ENCODE peak calls at places on chromosomes 16 and 17, in seven cellular contexts. One of them, this sample, is unnamed.
A peak's percentile ranks its signal among the peaks of the same experiment; 100 is the strongest.

GRCh38 chr17:29190039-29190438 is 9.8 kb upstream of the MYO18A start:
- DNase-seq in heart left ventricle: no peak
- DNase-seq in fibroblast of pulmonary artery: no peak
- DNase-seq in cardiac fibroblast: no peak
- DNase-seq in vagina: no peak
- DNase-seq in neural progenitor cell: no peak
- DNase-seq in gastrocnemius medialis: no peak
- DNase-seq in this sample: no peak

GRCh38 chr16:89138843-89139520 is 32.6 kb upstream of the CDH15 start:
- DNase-seq in heart left ventricle: peak; percentile 25
- DNase-seq in fibroblast of pulmonary artery: no peak
- DNase-seq in cardiac fibroblast: no peak
- DNase-seq in vagina: no peak
- DNase-seq in neural progenitor cell: no peak
- DNase-seq in gastrocnemius medialis: no peak
- DNase-seq in this sample: no peak

GRCh38 chr17:80110927-80111701 is 9.7 kb downstream of the GAA start:
- DNase-seq in heart left ventricle: no peak
- DNase-seq in fibroblast of pulmonary artery: no peak
- DNase-seq in cardiac fibroblast: no peak
- DNase-seq in vagina: no peak
- DNase-seq in neural progenitor cell: no peak
- DNase-seq in gastrocnemius medialis: no peak
- DNase-seq in this sample: no peak

GRCh38 chr17:2041561-2042354 is at the start of gene OVCA2:
- DNase-seq in heart left ventricle: peak; percentile 97
- DNase-seq in fibroblast of pulmonary artery: peak; percentile 95
- DNase-seq in cardiac fibroblast: peak; percentile 96
- DNase-seq in vagina: no peak
- DNase-seq in neural progenitor cell: peak; percentile 99
- DNase-seq in gastrocnemius medialis: peak; percentile 87
- DNase-seq in this sample: peak; percentile 84

GRCh38 chr17:7322520-7323194 is 6.5 kb downstream of the NEURL4 start:
- DNase-seq in heart left ventricle: no peak
- DNase-seq in fibroblast of pulmonary artery: no peak
- DNase-seq in cardiac fibroblast: no peak
- DNase-seq in vagina: no peak
- DNase-seq in neural progenitor cell: no peak
- DNase-seq in gastrocnemius medialis: no peak
- DNase-seq in this sample: no peak

GRCh38 chr17:29112780-29113295 is 67.4 kb downstream of the MYO18A start:
- DNase-seq in heart left ventricle: no peak
- DNase-seq in fibroblast of pulmonary artery: peak; percentile 38
- DNase-seq in cardiac fibroblast: peak; percentile 67
- DNase-seq in vagina: no peak
- DNase-seq in neural progenitor cell: no peak
- DNase-seq in gastrocnemius medialis: peak; percentile 89
- DNase-seq in this sample: no peak

GRCh38 chr17:47218896-47219430 is 9.8 kb downstream of the MYL4 start:
- DNase-seq in heart left ventricle: no peak
- DNase-seq in fibroblast of pulmonary artery: no peak
- DNase-seq in cardiac fibroblast: no peak
- DNase-seq in vagina: no peak
- DNase-seq in neural progenitor cell: no peak
- DNase-seq in gastrocnemius medialis: no peak
- DNase-seq in this sample: no peak

GRCh38 chr16:15650698-15651161 is 685 bp downstream of the NDE1 start:
- DNase-seq in heart left ventricle: peak; percentile 64
- DNase-seq in fibroblast of pulmonary artery: peak; percentile 14
- DNase-seq in cardiac fibroblast: peak; percentile 26
- DNase-seq in vagina: no peak
- DNase-seq in neural progenitor cell: peak; percentile 60
- DNase-seq in gastrocnemius medialis: no peak
- DNase-seq in this sample: no peak

GRCh38 chr16:89001117-89002027 is 24.4 kb upstream of the CBFA2T3 start:
- DNase-seq in heart left ventricle: no peak
- DNase-seq in fibroblast of pulmonary artery: no peak
- DNase-seq in cardiac fibroblast: peak; percentile 5
- DNase-seq in vagina: no peak
- DNase-seq in neural progenitor cell: peak; percentile 70
- DNase-seq in gastrocnemius medialis: no peak
- DNase-seq in this sample: no peak

GRCh38 chr17:35404360-35404759 is 27.9 kb downstream of the SLFN12 start:
- DNase-seq in heart left ventricle: no peak
- DNase-seq in fibroblast of pulmonary artery: peak; percentile 24
- DNase-seq in cardiac fibroblast: peak; percentile 5
- DNase-seq in vagina: no peak
- DNase-seq in neural progenitor cell: no peak
- DNase-seq in gastrocnemius medialis: no peak
- DNase-seq in this sample: no peak

GRCh38 chr17:79563237-79564013 is 47.4 kb downstream of the RBFOX3 start:
- DNase-seq in heart left ventricle: no peak
- DNase-seq in fibroblast of pulmonary artery: peak; percentile 17
- DNase-seq in cardiac fibroblast: peak; percentile 11
- DNase-seq in vagina: no peak
- DNase-seq in neural progenitor cell: no peak
- DNase-seq in gastrocnemius medialis: no peak
- DNase-seq in this sample: no peak

GRCh38 chr17:76995352-76996105 is 127.3 kb downstream of the MGAT5B start:
- DNase-seq in heart left ventricle: no peak
- DNase-seq in fibroblast of pulmonary artery: no peak
- DNase-seq in cardiac fibroblast: no peak
- DNase-seq in vagina: no peak
- DNase-seq in neural progenitor cell: peak; percentile 50
- DNase-seq in gastrocnemius medialis: no peak
- DNase-seq in this sample: no peak

GRCh38 chr16:88382491-88383400 is at the start of gene ZNF469:
- DNase-seq in heart left ventricle: peak; percentile 66
- DNase-seq in fibroblast of pulmonary artery: peak; percentile 13
- DNase-seq in cardiac fibroblast: peak; percentile 49
- DNase-seq in vagina: no peak
- DNase-seq in neural progenitor cell: peak; percentile 69
- DNase-seq in gastrocnemius medialis: no peak
- DNase-seq in this sample: no peak

GRCh38 chr17:14334261-14334860 is 33.5 kb downstream of the HS3ST3B1 start:
- DNase-seq in heart left ventricle: no peak
- DNase-seq in fibroblast of pulmonary artery: peak; percentile 50
- DNase-seq in cardiac fibroblast: peak; percentile 69
- DNase-seq in vagina: no peak
- DNase-seq in neural progenitor cell: no peak
- DNase-seq in gastrocnemius medialis: no peak
- DNase-seq in this sample: no peak

GRCh38 chr16:12360240-12360639 is 383.7 kb downstream of the SNX29 start:
- DNase-seq in heart left ventricle: no peak
- DNase-seq in fibroblast of pulmonary artery: no peak
- DNase-seq in cardiac fibroblast: no peak
- DNase-seq in vagina: no peak
- DNase-seq in neural progenitor cell: no peak
- DNase-seq in gastrocnemius medialis: no peak
- DNase-seq in this sample: no peak

GRCh38 chr16:12354296-12354818 is 377.8 kb downstream of the SNX29 start:
- DNase-seq in heart left ventricle: no peak
- DNase-seq in fibroblast of pulmonary artery: no peak
- DNase-seq in cardiac fibroblast: no peak
- DNase-seq in vagina: no peak
- DNase-seq in neural progenitor cell: no peak
- DNase-seq in gastrocnemius medialis: no peak
- DNase-seq in this sample: no peak

GRCh38 chr16:12358898-12359297 is 382.4 kb downstream of the SNX29 start:
- DNase-seq in heart left ventricle: no peak
- DNase-seq in fibroblast of pulmonary artery: no peak
- DNase-seq in cardiac fibroblast: no peak
- DNase-seq in vagina: no peak
- DNase-seq in neural progenitor cell: no peak
- DNase-seq in gastrocnemius medialis: no peak
- DNase-seq in this sample: no peak

GRCh38 chr16:12361016-12361415 is 384.5 kb downstream of the SNX29 start:
- DNase-seq in heart left ventricle: no peak
- DNase-seq in fibroblast of pulmonary artery: no peak
- DNase-seq in cardiac fibroblast: no peak
- DNase-seq in vagina: no peak
- DNase-seq in neural progenitor cell: no peak
- DNase-seq in gastrocnemius medialis: no peak
- DNase-seq in this sample: no peak

DNA sequence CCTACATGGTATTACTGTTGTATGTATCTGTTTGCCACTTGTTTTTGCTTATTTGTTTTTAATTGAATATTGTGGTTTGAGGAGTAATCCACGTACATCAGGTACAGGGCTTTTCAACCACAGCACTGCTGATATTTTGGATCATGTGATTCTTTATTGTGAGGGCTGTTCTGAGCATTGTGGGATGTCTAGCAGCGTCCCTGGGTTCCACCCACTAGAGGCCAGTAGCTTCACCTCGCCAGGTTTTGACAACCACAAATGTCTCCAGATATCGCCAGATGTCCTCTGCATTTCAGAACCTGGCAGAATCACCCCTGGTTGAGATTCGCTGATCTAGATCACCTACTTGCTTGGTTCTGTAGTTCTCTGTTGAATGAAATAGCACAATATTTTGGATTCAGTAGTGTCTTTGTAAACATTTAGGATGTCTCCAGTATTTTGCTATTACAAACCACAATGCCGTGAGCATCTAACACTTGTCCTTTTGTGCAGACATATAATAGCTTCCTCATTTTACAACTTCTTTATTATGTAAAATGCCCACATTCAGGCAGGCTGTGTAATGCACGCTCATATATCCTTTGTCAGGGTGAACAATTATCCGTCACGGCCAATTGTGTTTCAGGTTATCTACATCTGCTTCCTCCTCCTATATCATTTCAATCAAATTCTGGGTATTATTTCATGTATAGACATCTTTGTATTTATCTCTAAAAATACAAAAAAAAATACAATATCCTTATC is 380.3 kb downstream of the SNX29 start:
- DNase-seq in heart left ventricle: no peak
- DNase-seq in fibroblast of pulmonary artery: no peak
- DNase-seq in cardiac fibroblast: no peak
- DNase-seq in vagina: no peak
- DNase-seq in neural progenitor cell: no peak
- DNase-seq in gastrocnemius medialis: no peak
- DNase-seq in this sample: no peak
- H3K4me3 ChIP-seq in heart left ventricle: no peak overlapping the region
- H3K4me3 ChIP-seq in fibroblast of pulmonary artery: no peak overlapping the region
- H3K4me3 ChIP-seq in cardiac fibroblast: no peak overlapping the region
- H3K4me3 ChIP-seq in vagina: no peak overlapping the region
- H3K4me3 ChIP-seq in neural progenitor cell: no peak overlapping the region
- H3K4me3 ChIP-seq in gastrocnemius medialis: no peak overlapping the region
- H3K4me3 ChIP-seq in this sample: no peak overlapping the region

DNA sequence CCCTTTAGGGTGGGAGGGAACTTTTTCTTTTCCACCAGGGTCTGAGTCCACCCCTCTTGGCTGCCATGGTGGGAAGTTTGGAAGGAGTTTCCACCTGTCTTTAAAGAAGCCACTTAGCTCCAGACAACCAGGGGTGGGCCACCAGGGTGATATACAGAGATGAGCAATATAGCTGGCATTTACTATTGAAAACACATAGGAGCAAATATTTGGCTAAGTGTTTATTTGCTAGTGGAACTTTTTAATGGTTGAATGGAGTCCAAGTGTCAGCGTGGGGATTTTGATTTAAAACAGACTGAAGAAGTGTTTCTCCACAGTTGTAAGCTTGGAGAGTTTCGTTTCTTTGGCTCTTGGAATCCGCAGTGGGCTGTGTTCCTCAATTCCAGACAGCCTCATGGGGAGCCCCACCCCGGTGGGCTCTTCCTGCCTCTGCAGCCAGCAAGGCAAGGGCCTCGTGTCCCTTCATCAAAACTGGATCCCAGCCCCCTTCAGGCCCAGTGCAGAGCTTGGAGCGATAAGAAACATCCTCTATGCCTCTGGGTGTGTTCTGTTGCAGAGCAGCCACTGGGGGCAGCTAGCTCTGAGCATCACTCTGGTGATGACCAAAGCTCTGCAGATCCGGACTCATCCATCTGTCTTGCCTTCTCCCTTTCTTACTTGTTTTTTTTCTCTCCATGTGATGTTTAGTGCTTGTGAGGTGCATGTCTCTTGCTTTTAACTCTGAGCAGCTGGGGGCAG is 36.1 kb downstream of the NOG start:
- DNase-seq in heart left ventricle: no peak
- DNase-seq in fibroblast of pulmonary artery: peak; percentile 4
- DNase-seq in cardiac fibroblast: peak; percentile 2
- DNase-seq in vagina: no peak
- DNase-seq in neural progenitor cell: peak; percentile 69
- DNase-seq in gastrocnemius medialis: no peak
- DNase-seq in this sample: peak; percentile 7
- TF ChIP-seq CTCF in heart left ventricle: peak; percentile 6
- TF ChIP-seq CTCF in fibroblast of pulmonary artery: peak; percentile 11
- TF ChIP-seq CTCF in cardiac fibroblast: peak; percentile 28
- TF ChIP-seq CTCF in vagina: no peak
- TF ChIP-seq CTCF in neural progenitor cell: peak; percentile 60
- TF ChIP-seq CTCF in gastrocnemius medialis: no peak
- TF ChIP-seq CTCF in this sample: peak; percentile 61

DNA sequence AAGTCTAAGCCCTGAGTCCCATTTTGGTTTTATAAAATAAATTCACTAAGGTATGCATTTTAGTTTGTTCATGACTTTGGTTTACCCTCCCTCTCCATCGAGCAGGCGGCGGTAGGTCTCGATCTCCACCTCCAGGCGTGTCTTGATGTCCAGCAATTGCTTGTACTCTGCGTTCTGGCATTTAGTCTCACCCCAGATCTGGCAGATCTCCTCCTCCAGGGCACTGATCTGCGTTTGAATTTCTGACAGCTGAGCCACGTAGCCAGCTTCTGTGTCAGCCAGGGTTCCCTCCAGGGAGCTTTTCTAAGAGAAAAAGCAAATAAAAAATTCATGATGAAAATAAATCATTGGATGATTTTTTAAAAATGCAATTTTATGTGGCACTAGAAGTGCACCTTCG is 4.2 kb downstream of the KRT24 start:
- DNase-seq in heart left ventricle: no peak
- DNase-seq in fibroblast of pulmonary artery: no peak
- DNase-seq in cardiac fibroblast: no peak
- DNase-seq in vagina: no peak
- DNase-seq in neural progenitor cell: no peak
- DNase-seq in gastrocnemius medialis: no peak
- DNase-seq in this sample: no peak
- H3K4me3 ChIP-seq in heart left ventricle: no peak overlapping the region
- H3K4me3 ChIP-seq in fibroblast of pulmonary artery: no peak overlapping the region
- H3K4me3 ChIP-seq in cardiac fibroblast: no peak overlapping the region
- H3K4me3 ChIP-seq in vagina: no peak overlapping the region
- H3K4me3 ChIP-seq in neural progenitor cell: no peak overlapping the region
- H3K4me3 ChIP-seq in gastrocnemius medialis: no peak overlapping the region
- H3K4me3 ChIP-seq in this sample: no peak overlapping the region

GRCh38 chr17:48663134-48663924 is 37.2 kb upstream of the HOXB9 start:
- DNase-seq in heart left ventricle: no peak
- DNase-seq in fibroblast of pulmonary artery: no peak
- DNase-seq in cardiac fibroblast: no peak
- DNase-seq in vagina: no peak
- DNase-seq in neural progenitor cell: no peak
- DNase-seq in gastrocnemius medialis: no peak
- DNase-seq in this sample: no peak
- TF ChIP-seq CTCF in heart left ventricle: no peak
- TF ChIP-seq CTCF in fibroblast of pulmonary artery: no peak
- TF ChIP-seq CTCF in cardiac fibroblast: no peak
- TF ChIP-seq CTCF in vagina: no peak
- TF ChIP-seq CTCF in neural progenitor cell: peak; percentile 20
- TF ChIP-seq CTCF in gastrocnemius medialis: no peak
- TF ChIP-seq CTCF in this sample: no peak

DNA sequence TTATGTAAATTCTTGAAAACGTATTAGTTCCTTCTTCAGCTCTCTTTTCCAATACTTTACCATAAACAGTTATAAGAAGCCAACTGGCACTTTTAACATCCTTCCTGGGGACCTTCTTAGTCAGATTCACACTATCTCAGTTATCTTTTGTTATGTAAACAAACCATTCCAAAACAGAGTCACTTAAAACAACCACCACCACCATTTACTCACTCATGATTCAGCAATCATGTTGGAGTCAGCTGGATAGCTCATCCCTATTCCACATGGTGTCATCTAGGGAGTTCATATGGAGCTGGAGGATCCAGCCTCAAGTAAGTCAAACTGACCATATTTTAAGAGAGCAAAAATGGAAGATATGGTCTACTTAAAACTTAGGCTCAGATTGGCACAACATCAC is 240.3 kb upstream of the IRX3 start:
- DNase-seq in heart left ventricle: no peak
- DNase-seq in fibroblast of pulmonary artery: no peak
- DNase-seq in cardiac fibroblast: no peak
- DNase-seq in vagina: no peak
- DNase-seq in neural progenitor cell: no peak
- DNase-seq in gastrocnemius medialis: no peak
- DNase-seq in this sample: no peak
- H3K4me3 ChIP-seq in heart left ventricle: no peak overlapping the region
- H3K4me3 ChIP-seq in fibroblast of pulmonary artery: no peak overlapping the region
- H3K4me3 ChIP-seq in cardiac fibroblast: no peak overlapping the region
- H3K4me3 ChIP-seq in vagina: no peak overlapping the region
- H3K4me3 ChIP-seq in neural progenitor cell: no peak overlapping the region
- H3K4me3 ChIP-seq in gastrocnemius medialis: no peak overlapping the region
- H3K4me3 ChIP-seq in this sample: no peak overlapping the region